ENCODE peak calls at places on chromosomes 13 and 19, in six cellular contexts. G is uterus; B is mammary epithelial cell; M is neural crest cell; D is OCI-LY7; S is CD4-positive, alpha-beta T cell. T is an unnamed sample.

GRCh38 chr13:95239293-95239692 is 62.0 kb downstream of the ABCC4 start:
- DNase-seq in G (no peak), D (peak), M (no peak), S (no peak), B (no peak), T (no peak)

GRCh38 chr19:42198676-42199439 is 18.6 kb downstream of the DEDD2 start:
- DNase-seq in B (no peak), M (no peak), G (no peak), S (peak), D (peak), T (no peak)

GRCh38 chr19:4144666-4145261 is 8.7 kb upstream of the CREB3L3 start:
- DNase-seq in B (no peak), M (no peak), D (no peak), S (no peak), G (no peak), T (no peak)

GRCh38 chr19:42619271-42619670 is 24.5 kb upstream of the CEACAM8 start:
- DNase-seq in G (no peak), D (no peak), B (no peak), S (no peak), M (no peak), T (no peak)

GRCh38 chr13:79456656-79457365 is 24.1 kb upstream of the NDFIP2 start:
- DNase-seq in M (no peak), B (no peak), G (no peak), S (no peak), D (no peak), T (no peak)

GRCh38 chr13:72437458-72437857 is 290.0 kb downstream of the MZT1 start:
- DNase-seq in B (peak), S (no peak), G (no peak), M (no peak), D (no peak), T (no peak)

GRCh38 chr13:98144501-98145350 is 1.8 kb downstream of the FARP1 start:
- DNase-seq in S (no peak), G (no peak), B (peak), D (no peak), M (peak), T (no peak)

GRCh38 chr13:46172531-46172991 is 9.4 kb downstream of the LCP1 start:
- DNase-seq in M (no peak), B (no peak), D (peak), G (no peak), S (peak), T (no peak)

GRCh38 chr13:74920361-74920760 is 561.6 kb downstream of the TBC1D4 start:
- DNase-seq in G (no peak), S (no peak), B (no peak), D (no peak), M (no peak), T (no peak)

GRCh38 chr13:51832471-51833152 is 12.4 kb downstream of the TMEM272 start:
- DNase-seq in B (no peak), G (no peak), S (peak), D (peak), M (no peak), T (no peak)

GRCh38 chr13:20993661-20994440 is 67.5 kb downstream of the LATS2 start:
- DNase-seq in D (no peak), G (no peak), S (no peak), B (peak), M (no peak), T (no peak)

GRCh38 chr19:52492201-52492960 is 35.1 kb upstream of the ZNF808 start:
- DNase-seq in M (peak), B (no peak), D (no peak), G (no peak), S (no peak), T (peak)

GRCh38 chr19:18292810-18293641 is 11.6 kb upstream of the JUND start:
- DNase-seq in D (peak), M (peak), B (no peak), S (no peak), G (peak), T (no peak)

GRCh38 chr13:79405501-79405830 is 589 bp downstream of the RBM26 start:
- DNase-seq in D (no peak), S (no peak), B (peak), G (no peak), M (no peak), T (no peak)

GRCh38 chr13:48437381-48437780 is 24.5 kb upstream of the LPAR6 start:
- DNase-seq in S (no peak), M (no peak), G (peak), B (no peak), D (no peak), T (no peak)

GRCh38 chr13:30367296-30367695 is 55.0 kb upstream of the UBE2L5 start:
- DNase-seq in S (no peak), D (no peak), G (no peak), B (no peak), M (no peak), T (no peak)

GRCh38 chr19:46015080-46015960 is 7.5 kb downstream of the PGLYRP1 start:
- DNase-seq in M (peak), G (peak), S (peak), D (peak), B (peak), T (peak)

GRCh38 chr19:42111811-42112210 is 20.4 kb downstream of the POU2F2 start:
- DNase-seq in G (no peak), B (peak), S (no peak), D (no peak), M (no peak), T (no peak)

GRCh38 chr13:25463496-25463895 is 91.7 kb downstream of the ATP8A2 start:
- DNase-seq in S (no peak), M (no peak), B (peak), D (no peak), G (no peak), T (no peak)

GRCh38 chr13:113305208-113305607 is 8.2 kb downstream of the LAMP1 start:
- DNase-seq in B (peak), M (no peak), G (no peak), D (no peak), S (no peak), T (no peak)

GRCh38 chr19:11964496-11964857 is 363 bp upstream of the ZNF763 start:
- DNase-seq in G (no peak), M (no peak), B (no peak), S (peak), D (no peak), T (no peak)
- TF ChIP-seq CTCF in G (peak), M (no peak), B (no peak), S (no peak), D (no peak), T (no peak)

GRCh38 chr19:35247526-35248309 is 1.1 kb upstream of the LSR start:
- DNase-seq in G (no peak), D (peak), M (no peak), S (peak), B (peak), T (peak)
- TF ChIP-seq CTCF in G (peak), D (peak), M (peak), S (peak), B (peak), T (peak)

GRCh38 chr19:48158210-48158790 is 11.8 kb downstream of the LIG1 start:
- DNase-seq in D (no peak), S (no peak), M (no peak), B (no peak), G (no peak), T (no peak)
- TF ChIP-seq CTCF in D (no peak), S (no peak), M (no peak), B (no peak), G (no peak), T (no peak)

GRCh38 chr19:55444720-55445045 is 1.6 kb upstream of the SHISA7 start:
- DNase-seq in M (no peak), B (no peak), G (no peak), D (no peak), S (no peak), T (no peak)

GRCh38 chr19:55449469-55449868 is 6.4 kb upstream of the SHISA7 start:
- DNase-seq in G (no peak), M (no peak), B (no peak), S (no peak), D (no peak), T (no peak)

GRCh38 chr19:55443824-55444719 is 972 bp upstream of the SHISA7 start:
- DNase-seq in S (no peak), G (no peak), D (no peak), M (no peak), B (no peak), T (no peak)

GRCh38 chr19:55446060-55446459 is 3.0 kb upstream of the SHISA7 start:
- DNase-seq in B (peak), D (no peak), S (no peak), G (no peak), M (no peak), T (no peak)

DNA sequence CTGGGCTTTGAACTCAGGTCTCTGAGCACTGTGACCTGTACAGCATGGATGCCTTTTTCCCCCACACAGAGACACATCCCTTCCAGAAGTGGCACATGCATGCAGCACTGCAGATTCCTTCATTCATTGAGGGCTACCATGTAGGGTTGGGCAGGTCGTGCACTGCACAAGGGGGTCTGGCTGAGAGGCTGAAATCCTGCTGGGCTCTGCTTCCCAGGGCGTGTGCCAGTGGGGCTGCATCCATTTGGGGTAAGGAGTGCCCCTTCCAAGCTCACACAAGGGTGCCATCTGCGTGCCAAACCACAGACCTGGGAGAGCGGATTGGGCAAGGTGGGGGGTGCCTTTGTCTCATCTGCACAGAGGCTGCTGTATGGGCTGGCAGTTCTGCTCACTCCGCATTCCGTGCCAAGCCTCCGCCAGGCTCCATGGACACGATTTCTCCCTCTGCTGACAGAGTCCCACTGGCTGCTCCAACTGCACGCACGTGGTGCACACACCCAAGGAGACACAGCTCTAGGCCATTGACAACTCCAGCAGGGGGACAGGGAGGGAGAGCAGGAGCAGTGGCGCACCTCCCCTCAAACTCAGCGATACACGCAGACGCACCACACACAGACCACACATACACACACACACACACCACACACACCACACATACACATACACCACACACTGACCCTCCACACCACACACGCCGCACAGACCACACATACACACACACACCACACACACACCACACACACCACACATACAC is 4.5 kb upstream of the SHISA7 start:
- DNase-seq in M (no peak), G (no peak), D (no peak), S (no peak), B (peak), T (no peak)
- TF ChIP-seq CTCF in M (no peak), G (no peak), D (no peak), S (no peak), B (no peak), T (no peak)

DNA sequence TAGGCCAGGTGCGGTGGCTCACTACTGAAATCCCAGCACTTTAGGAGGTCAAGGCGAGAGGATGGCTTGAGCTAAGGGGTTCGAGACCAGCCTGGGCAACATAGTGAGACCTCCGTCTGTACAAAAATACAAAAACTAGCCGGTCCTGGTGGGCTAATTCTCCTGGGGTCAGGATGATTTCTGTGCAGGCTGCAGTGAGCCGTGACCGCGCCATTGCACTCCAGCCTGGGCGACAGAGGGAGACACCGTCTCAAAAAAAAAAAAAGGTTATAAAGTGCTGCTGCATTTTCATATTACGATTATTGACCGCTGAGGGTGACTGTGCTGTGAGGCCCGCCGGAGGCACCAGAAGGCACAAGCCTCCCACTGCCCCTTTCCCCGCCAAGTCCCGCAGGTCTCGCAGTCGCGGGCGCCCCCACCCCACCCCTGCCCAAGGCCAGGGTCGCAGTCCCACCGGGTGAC is 477 bp upstream of the PLEKHF1 start:
- DNase-seq in S (no peak), G (no peak), B (no peak), M (no peak), D (no peak), T (no peak)
- TF ChIP-seq CTCF in S (peak), G (no peak), B (no peak), M (peak), D (peak), T (peak)

DNA sequence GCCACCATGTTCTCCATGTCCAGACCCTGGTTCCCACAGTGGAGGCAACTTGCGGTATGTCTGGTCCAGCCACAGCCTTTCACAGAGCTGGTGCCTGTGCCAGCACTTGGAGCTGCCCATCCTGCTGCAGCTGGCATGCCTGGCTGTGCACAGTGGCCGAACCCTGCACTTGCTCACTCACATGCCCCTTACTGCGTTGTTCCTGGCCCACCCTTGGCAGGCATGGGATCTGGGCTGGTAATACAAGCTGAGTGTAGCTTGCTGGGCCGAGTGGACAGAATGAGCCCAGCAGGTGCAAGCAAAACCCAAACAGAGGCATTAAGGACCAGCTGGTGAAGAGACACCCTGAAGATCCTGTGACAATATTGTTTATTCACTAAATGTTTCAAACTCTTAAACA is 583.9 kb upstream of the SLITRK6 start:
- DNase-seq in B (no peak), G (no peak), D (no peak), M (no peak), S (no peak), T (no peak)
- TF ChIP-seq CTCF in B (no peak), G (no peak), D (no peak), M (no peak), S (no peak), T (no peak)

DNA sequence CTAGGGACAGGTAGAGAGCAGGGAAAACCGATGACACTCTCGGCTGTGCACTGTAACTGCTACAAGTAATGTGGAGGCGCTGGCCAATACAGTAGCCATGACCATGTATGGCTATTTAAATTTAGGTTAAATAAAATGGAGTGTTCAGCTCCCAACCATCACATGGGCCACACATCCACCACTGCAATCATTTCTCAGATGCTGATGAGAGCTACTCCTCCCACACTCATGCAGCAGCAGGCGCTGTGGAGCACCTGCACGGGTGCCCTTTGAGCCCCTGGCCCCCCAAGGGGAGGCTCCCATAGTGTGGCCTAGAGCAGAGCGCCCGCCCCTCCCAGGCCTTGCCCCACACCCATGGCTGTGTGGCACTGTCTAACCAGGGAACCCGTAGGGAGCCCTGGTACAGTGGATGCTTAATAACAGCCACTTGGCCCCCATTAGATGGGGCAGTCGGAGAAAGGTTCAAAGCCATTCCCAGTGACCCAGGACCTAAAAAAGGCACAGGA is 6.0 kb downstream of the ACP4 start:
- DNase-seq in M (no peak), G (no peak), D (peak), S (no peak), B (no peak), T (no peak)
- TF ChIP-seq CTCF in M (no peak), G (no peak), D (peak), S (no peak), B (no peak), T (no peak)

T was measured in progenitor cell of endocrine pancreas.